ENCODE peak calls at places on chromosomes 3 and 15, in ten cellular contexts. K is germinal center, Z is occipital lobe, T is GM13976, G is nephron progenitor cell, W is B cell, C is H9, H is tibial artery, S is bronchial epithelial cell, O is A673. N is an unnamed sample.

GRCh38 chr15:64630403-64631107 is 144.8 kb downstream of the RBPMS2 start:
- DNase-seq in W (no peak), H (no peak), G (no peak), O (no peak), K (no peak), S (no peak), C (no peak), Z (no peak), T (no peak), N (no peak)

GRCh38 chr15:44084171-44084570 is 110.9 kb downstream of the FRMD5 start:
- DNase-seq in O (no peak), T (no peak), Z (no peak), K (no peak), C (no peak), W (no peak), S (no peak), H (no peak), G (no peak), N (no peak)

GRCh38 chr15:76075060-76075459 is 15.3 kb downstream of the TMEM266 start:
- DNase-seq in W (no peak), S (peak; percentile 72), K (no peak), G (no peak), Z (no peak), O (no peak), T (no peak), H (no peak), C (no peak), N (no peak)

GRCh38 chr3:72912532-72912931 is 24.7 kb downstream of the GXYLT2 start:
- DNase-seq in O (no peak), W (no peak), S (no peak), K (no peak), Z (no peak), T (no peak), C (no peak), G (no peak), H (no peak), N (no peak)

GRCh38 chr3:127207727-127208482 is 15.0 kb downstream of the PRR23E start:
- DNase-seq in K (no peak), Z (no peak), T (peak; percentile 12), S (no peak), G (no peak), O (no peak), W (no peak), C (peak; percentile 15), H (no peak), N (no peak)

GRCh38 chr3:37887062-37887461 is 25.4 kb downstream of the CTDSPL start:
- DNase-seq in H (no peak), K (no peak), O (no peak), C (no peak), S (no peak), T (no peak), G (no peak), W (no peak), Z (no peak), N (no peak)

GRCh38 chr3:23806322-23807160 is 786 bp downstream of the UBE2E1 start:
- DNase-seq in W (peak; percentile 76), C (peak; percentile 46), G (peak; percentile 60), Z (no peak), H (peak; percentile 68), K (peak; percentile 41), S (no peak), T (peak; percentile 57), O (peak; percentile 67), N (peak; percentile 30)

GRCh38 chr3:134446800-134447199 is 39.0 kb downstream of the ANAPC13 start:
- DNase-seq in G (no peak), K (no peak), W (no peak), C (no peak), Z (no peak), H (no peak), T (no peak), O (no peak), S (peak; percentile 76), N (no peak)

GRCh38 chr3:138921316-138922292 is 25.3 kb downstream of the FOXL2 start:
- DNase-seq in T (no peak), G (no peak), O (no peak), H (no peak), W (no peak), C (no peak), Z (no peak), K (no peak), S (peak; percentile 68), N (no peak)

GRCh38 chr3:143763568-143764162 is 84.6 kb downstream of the SLC9A9 start:
- DNase-seq in C (no peak), O (no peak), K (no peak), T (no peak), G (no peak), Z (no peak), W (no peak), H (no peak), S (peak; percentile 36), N (no peak)

GRCh38 chr3:87997298-87997697 is 61.5 kb downstream of the CGGBP1 start:
- DNase-seq in S (peak; percentile 48), G (no peak), Z (no peak), O (peak; percentile 84), H (no peak), T (no peak), K (no peak), W (no peak), C (no peak), N (no peak)

GRCh38 chr15:83983634-83984458 is 251.7 kb upstream of the GOLGA6L4 start:
- DNase-seq in O (no peak), W (no peak), C (no peak), G (no peak), T (peak; percentile 62), K (peak; percentile 44), H (no peak), S (no peak), Z (no peak), N (peak; percentile 41)

GRCh38 chr3:108486910-108487309 is 23.5 kb downstream of the MYH15 start:
- DNase-seq in K (no peak), C (no peak), T (no peak), Z (no peak), O (peak; percentile 57), G (peak; percentile 32), W (no peak), H (no peak), S (peak; percentile 77), N (no peak)

GRCh38 chr15:95880630-95881029 is 449.9 kb upstream of the NR2F2 start:
- DNase-seq in S (no peak), O (no peak), T (no peak), G (no peak), K (no peak), W (no peak), C (no peak), Z (no peak), H (no peak), N (no peak)

N was measured in GM06990.